ENCODE peak calls at places on chromosomes 4 and X, in ten cellular contexts. S is tibial nerve, O is A673, A is activated B cell treated with CpG ODN at 0.5 μM for 24 hours, V is PC-3, K is fibroblast of lung, Y is right lobe of liver, R is GM20000, J is endothelial cell, B is upper lobe of left lung. W is an unnamed sample.

GRCh38 chr4:23516719-23517118 is 373.1 kb downstream of the PPARGC1A start:
- DNase-seq in S (no peak), O (no peak), A (no peak), V (no peak), K (peak), Y (no peak), R (no peak), J (no peak), B (no peak), W (no peak)

GRCh38 chrX:20066968-20067708 is 49.6 kb downstream of the MAP7D2 start:
- DNase-seq in S (peak), O (peak), A (no peak), V (peak), K (peak), Y (no peak), R (peak), J (peak), B (no peak), W (no peak)

GRCh38 chrX:109880629-109881028 is 122.3 kb upstream of the TMEM164 start:
- DNase-seq in S (no peak), O (no peak), A (no peak), V (no peak), K (no peak), Y (no peak), R (peak), J (no peak), B (no peak), W (no peak)

GRCh38 chr4:61437923-61438322 is 237.8 kb downstream of the ADGRL3 start:
- DNase-seq in S (no peak), O (no peak), A (no peak), V (peak), K (no peak), Y (no peak), R (no peak), J (no peak), B (no peak), W (no peak)

GRCh38 chr4:108143515-108143914 is 25.2 kb downstream of the LEF1 start:
- DNase-seq in S (no peak), O (no peak), A (no peak), V (no peak), K (no peak), Y (no peak), R (no peak), J (no peak), B (no peak), W (no peak)

GRCh38 chr4:88752754-88753153 is 55.1 kb upstream of the NAP1L5 start:
- DNase-seq in S (no peak), O (no peak), A (no peak), V (peak), K (no peak), Y (peak), R (no peak), J (no peak), B (no peak), W (no peak)

GRCh38 chrX:20217279-20217678 is 49.4 kb downstream of the RPS6KA3 start:
- DNase-seq in S (no peak), O (peak), A (no peak), V (peak), K (peak), Y (no peak), R (no peak), J (no peak), B (no peak), W (no peak)

GRCh38 chr4:15253346-15253745 is 174.5 kb upstream of the C1QTNF7 start:
- DNase-seq in S (no peak), O (no peak), A (no peak), V (no peak), K (no peak), Y (no peak), R (peak), J (no peak), B (no peak), W (no peak)

GRCh38 chr4:39369301-39369700 is 3.1 kb upstream of the RFC1 start:
- DNase-seq in S (no peak), O (no peak), A (no peak), V (no peak), K (no peak), Y (no peak), R (no peak), J (no peak), B (no peak), W (no peak)

GRCh38 chrX:41711021-41711667 is 12.8 kb upstream of the GPR82 start:
- DNase-seq in S (no peak), O (no peak), A (no peak), V (no peak), K (no peak), Y (no peak), R (no peak), J (no peak), B (no peak), W (no peak)

GRCh38 chr4:48578132-48578964 is 88.3 kb downstream of the ZAR1 start:
- DNase-seq in S (peak), O (peak), A (no peak), V (peak), K (peak), Y (no peak), R (peak), J (peak), B (no peak), W (no peak)

GRCh38 chr4:55214172-55214571 is 88.8 kb upstream of the KDR start:
- DNase-seq in S (no peak), O (peak), A (no peak), V (peak), K (no peak), Y (no peak), R (no peak), J (peak), B (no peak), W (no peak)

GRCh38 chr4:18571252-18571885 is 549.8 kb upstream of the LCORL start:
- DNase-seq in S (no peak), O (no peak), A (no peak), V (no peak), K (no peak), Y (no peak), R (no peak), J (no peak), B (no peak), W (no peak)

GRCh38 chrX:110683925-110684324 is 111.7 kb downstream of the CHRDL1 start:
- DNase-seq in S (no peak), O (no peak), A (no peak), V (no peak), K (no peak), Y (no peak), R (no peak), J (no peak), B (no peak), W (no peak)

GRCh38 chr4:30865676-30866075 is 145.5 kb downstream of the PCDH7 start:
- DNase-seq in S (no peak), O (no peak), A (no peak), V (no peak), K (peak), Y (no peak), R (no peak), J (no peak), B (no peak), W (no peak)

GRCh38 chrX:76366972-76367371 is 60.5 kb upstream of the MAGEE1 start:
- DNase-seq in S (no peak), O (no peak), A (no peak), V (no peak), K (no peak), Y (no peak), R (no peak), J (no peak), B (peak), W (peak)

GRCh38 chr4:153758688-153759406 is 977 bp downstream of the RNF175 start:
- DNase-seq in S (no peak), O (no peak), A (no peak), V (no peak), K (no peak), Y (no peak), R (no peak), J (no peak), B (no peak), W (no peak)

GRCh38 chr4:38131371-38132139 is 171.4 kb downstream of the PTTG2 start:
- DNase-seq in S (peak), O (no peak), A (no peak), V (no peak), K (peak), Y (no peak), R (peak), J (no peak), B (no peak), W (no peak)

GRCh38 chr4:159516556-159516955 is 413.7 kb downstream of the RAPGEF2 start:
- DNase-seq in S (no peak), O (no peak), A (no peak), V (peak), K (peak), Y (no peak), R (no peak), J (no peak), B (no peak), W (no peak)

GRCh38 chr4:40918330-40918729 is 168.6 kb downstream of the NSUN7 start:
- DNase-seq in S (peak), O (peak), A (no peak), V (peak), K (peak), Y (peak), R (no peak), J (no peak), B (no peak), W (no peak)

GRCh38 chr4:24573582-24573981 is 10.8 kb downstream of the DHX15 start:
- DNase-seq in S (no peak), O (no peak), A (no peak), V (no peak), K (no peak), Y (no peak), R (no peak), J (no peak), B (no peak), W (no peak)

GRCh38 chr4:129804458-129804981 is 708.6 kb downstream of the C4orf33 start:
- DNase-seq in S (no peak), O (no peak), A (no peak), V (no peak), K (no peak), Y (no peak), R (no peak), J (no peak), B (no peak), W (no peak)

GRCh38 chr4:61003301-61003700 is 196.8 kb upstream of the ADGRL3 start:
- DNase-seq in S (no peak), O (no peak), A (no peak), V (peak), K (peak), Y (no peak), R (no peak), J (no peak), B (no peak), W (no peak)

GRCh38 chr4:123924536-123924935 is 527.9 kb downstream of the SPRY1 start:
- DNase-seq in S (no peak), O (no peak), A (no peak), V (no peak), K (no peak), Y (no peak), R (no peak), J (no peak), B (no peak), W (no peak)

DNA sequence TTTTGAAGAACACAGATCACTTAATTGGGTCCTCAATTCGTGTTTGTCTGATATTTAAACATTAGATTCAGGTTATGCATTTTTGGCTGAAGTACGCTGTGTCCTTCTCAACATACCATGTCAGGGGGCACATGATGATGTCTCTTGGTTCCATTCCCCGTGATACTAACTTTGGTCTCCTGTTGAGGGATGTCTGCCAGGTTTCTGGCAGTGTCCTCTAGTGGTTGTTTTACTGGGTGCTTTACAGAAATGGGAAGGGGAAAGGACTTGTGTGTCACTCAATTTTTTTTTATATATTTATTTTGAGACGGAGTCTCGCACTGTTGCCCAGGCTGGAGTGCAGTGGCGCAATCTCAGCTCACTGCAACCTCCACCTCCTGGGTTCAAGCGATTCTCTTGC is 58.2 kb downstream of the WWC2 start:
- DNase-seq in S (no peak), O (no peak), A (no peak), V (peak), K (no peak), Y (no peak), R (no peak), J (no peak), B (no peak), W (no peak)
- TF ChIP-seq CTCF in S (no peak), O (peak), A (no peak), V (peak), K (no peak), Y (no peak), R (no peak), J (no peak), B (no peak), W (peak)

DNA sequence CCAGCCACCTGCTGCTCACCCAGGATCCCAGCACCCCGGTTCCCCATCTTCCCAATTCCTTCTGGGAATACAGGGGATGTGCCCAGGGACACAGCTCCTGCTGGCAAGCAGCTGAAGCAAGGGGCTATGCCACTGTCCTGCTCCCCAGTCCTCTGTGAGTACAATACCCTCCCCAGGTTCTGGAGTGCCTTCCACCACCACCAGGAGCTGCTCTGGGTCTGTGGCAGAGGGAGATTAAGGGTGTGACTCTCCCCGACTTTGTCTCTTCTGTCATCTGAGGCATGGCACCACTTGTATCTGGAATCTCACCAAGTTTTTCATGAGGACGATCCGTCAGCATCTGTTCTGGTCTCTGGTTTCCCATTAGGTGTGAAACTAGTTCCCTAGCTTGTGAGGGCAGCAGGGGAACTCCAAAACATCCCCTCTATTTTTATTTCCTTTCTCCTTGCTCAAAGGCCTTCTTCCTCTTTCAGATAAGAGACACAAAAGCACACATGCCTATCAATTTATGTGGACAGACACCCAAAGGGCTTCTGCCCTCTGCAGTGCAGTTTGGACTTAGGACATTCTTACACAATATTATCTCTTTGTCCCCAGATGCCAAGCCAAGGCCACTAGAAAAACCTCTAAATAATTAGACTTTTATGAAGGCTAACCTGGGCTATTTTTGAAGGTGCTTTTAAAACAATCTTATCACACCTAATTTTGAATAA is 26.8 kb downstream of the MGST2 start:
- DNase-seq in S (no peak), O (no peak), A (no peak), V (no peak), K (no peak), Y (no peak), R (no peak), J (peak), B (no peak), W (no peak)
- TF ChIP-seq CTCF in S (no peak), O (peak), A (no peak), V (no peak), K (no peak), Y (peak), R (no peak), J (no peak), B (peak), W (no peak)

GRCh38 chr4:169212981-169213380 is 57.8 kb downstream of the SH3RF1 start:
- DNase-seq in S (no peak), O (no peak), A (no peak), V (no peak), K (no peak), Y (no peak), R (no peak), J (no peak), B (no peak), W (no peak)
- TF ChIP-seq CTCF in S (no peak), O (no peak), A (no peak), V (no peak), K (no peak), Y (no peak), R (no peak), J (no peak), B (no peak), W (no peak)

GRCh38 chrX:131830400-131831184 is 192.5 kb upstream of the STK26 start:
- DNase-seq in S (peak), O (peak), A (peak), V (peak), K (peak), Y (peak), R (peak), J (peak), B (no peak), W (peak)

GRCh38 chrX:131826572-131826971 is 196.5 kb upstream of the STK26 start:
- DNase-seq in S (no peak), O (no peak), A (no peak), V (no peak), K (no peak), Y (no peak), R (no peak), J (no peak), B (no peak), W (no peak)

GRCh38 chrX:131828482-131828881 is 194.6 kb upstream of the STK26 start:
- DNase-seq in S (no peak), O (no peak), A (no peak), V (no peak), K (no peak), Y (no peak), R (no peak), J (no peak), B (no peak), W (no peak)

GRCh38 chrX:131831185-131831520 is 191.9 kb upstream of the STK26 start:
- DNase-seq in S (no peak), O (no peak), A (no peak), V (no peak), K (no peak), Y (no peak), R (no peak), J (no peak), B (no peak), W (no peak)

DNA sequence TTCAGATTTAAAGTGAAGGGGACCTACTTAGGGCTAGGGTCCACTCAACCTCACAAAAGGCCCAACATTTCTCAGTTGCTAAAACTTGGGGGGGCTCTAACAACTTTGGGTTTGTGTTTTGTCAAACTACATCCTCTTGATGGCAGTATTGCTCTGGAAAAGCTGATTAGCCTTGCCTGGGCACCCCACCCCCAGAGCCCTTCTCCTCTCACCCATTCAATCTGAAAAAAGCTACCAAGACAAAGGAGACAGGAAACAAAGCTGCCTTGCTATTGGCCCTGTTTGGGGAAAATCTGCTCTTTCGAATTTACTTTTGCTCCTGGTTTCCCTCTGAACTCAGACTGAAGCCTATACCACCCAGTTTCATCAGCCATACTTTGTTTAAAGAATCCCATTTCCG is 195.2 kb upstream of the STK26 start:
- DNase-seq in S (no peak), O (peak), A (no peak), V (peak), K (no peak), Y (no peak), R (peak), J (peak), B (no peak), W (no peak)
- TF ChIP-seq CTCF in S (no peak), O (peak), A (no peak), V (peak), K (no peak), Y (no peak), R (no peak), J (no peak), B (no peak), W (peak)